ENCODE peak calls at places on chromosome 20, in nine cellular contexts. B is heart left ventricle, N is esophagus muscularis mucosa, Q is A549, P is sigmoid colon, I is uterus, C is spleen, F is IMR-90, W is adrenal gland. Y is an unnamed sample.
A peak's percentile ranks its signal among the peaks of the same experiment; 100 is the strongest.

GRCh38 chr20:21513181-21513663 is 642 bp downstream of the NKX2-2 start:
- DNase-seq in B (no peak), N (no peak), Q (no peak), P (no peak), I (no peak), C (no peak), F (no peak), W (no peak), Y (peak; percentile 7)

GRCh38 chr20:62298577-62299249 is 4.1 kb upstream of the ADRM1 start:
- DNase-seq in B (no peak), N (no peak), Q (no peak), P (peak; percentile 65), I (no peak), C (peak; percentile 70), F (no peak), W (no peak), Y (no peak)

GRCh38 chr20:51918561-51918960 is 116.2 kb upstream of the SALL4 start:
- DNase-seq in B (no peak), N (no peak), Q (no peak), P (no peak), I (no peak), C (no peak), F (no peak), W (no peak), Y (no peak)

GRCh38 chr20:15902493-15902892 is 670.8 kb downstream of the KIF16B start:
- DNase-seq in B (no peak), N (no peak), Q (peak; percentile 44), P (no peak), I (no peak), C (no peak), F (no peak), W (no peak), Y (no peak)

GRCh38 chr20:36145877-36146707 is 8.4 kb upstream of the EPB41L1 start:
- DNase-seq in B (peak; percentile 87), N (no peak), Q (no peak), P (no peak), I (no peak), C (no peak), F (peak; percentile 44), W (peak; percentile 78), Y (no peak)

GRCh38 chr20:56222945-56223344 is 25.6 kb upstream of the MC3R start:
- DNase-seq in B (no peak), N (no peak), Q (no peak), P (no peak), I (no peak), C (no peak), F (no peak), W (no peak), Y (no peak)

GRCh38 chr20:21534453-21534852 is 20.6 kb upstream of the NKX2-2 start:
- DNase-seq in B (no peak), N (no peak), Q (no peak), P (no peak), I (no peak), C (no peak), F (no peak), W (no peak), Y (no peak)

GRCh38 chr20:63682384-63683139 is 13.9 kb upstream of the TNFRSF6B start:
- DNase-seq in B (peak; percentile 88), N (no peak), Q (peak; percentile 94), P (peak; percentile 92), I (peak; percentile 76), C (peak; percentile 77), F (peak; percentile 98), W (peak; percentile 68), Y (no peak)

GRCh38 chr20:51360451-51361230 is 181.9 kb downstream of the NFATC2 start:
- DNase-seq in B (no peak), N (no peak), Q (peak; percentile 85), P (peak; percentile 37), I (no peak), C (peak; percentile 41), F (peak; percentile 100), W (no peak), Y (no peak)

GRCh38 chr20:37856932-37857660 is 45.8 kb upstream of the VSTM2L start:
- DNase-seq in B (no peak), N (no peak), Q (no peak), P (no peak), I (no peak), C (no peak), F (peak; percentile 89), W (no peak), Y (no peak)

GRCh38 chr20:38875170-38875993 is 50.8 kb upstream of the FAM83D start:
- DNase-seq in B (no peak), N (no peak), Q (no peak), P (no peak), I (no peak), C (peak; percentile 91), F (no peak), W (peak; percentile 18), Y (no peak)

GRCh38 chr20:53329781-53330180 is 263.9 kb downstream of the ZNF217 start:
- DNase-seq in B (no peak), N (no peak), Q (no peak), P (no peak), I (no peak), C (no peak), F (no peak), W (no peak), Y (no peak)

GRCh38 chr20:35523298-35523888 is 6.1 kb downstream of the C20orf173 start:
- DNase-seq in B (no peak), N (no peak), Q (peak; percentile 23), P (no peak), I (no peak), C (no peak), F (no peak), W (no peak), Y (peak; percentile 32)

GRCh38 chr20:2508631-2509467 is at the start of gene ZNF343:
- DNase-seq in B (peak; percentile 83), N (peak; percentile 94), Q (peak; percentile 86), P (peak; percentile 89), I (peak; percentile 78), C (peak; percentile 93), F (peak; percentile 77), W (peak; percentile 82), Y (peak; percentile 89)

GRCh38 chr20:64038579-64039292 is 2.8 kb downstream of the C20orf204 start:
- DNase-seq in B (peak; percentile 80), N (no peak), Q (peak; percentile 91), P (peak; percentile 80), I (peak; percentile 62), C (peak; percentile 97), F (peak; percentile 67), W (peak; percentile 67), Y (peak; percentile 82)

GRCh38 chr20:32018269-32019155 is 8.3 kb downstream of the CCM2L start:
- DNase-seq in B (peak; percentile 58), N (no peak), Q (peak; percentile 44), P (no peak), I (peak; percentile 35), C (peak; percentile 86), F (no peak), W (peak; percentile 52), Y (no peak)
- TF ChIP-seq POLR2A in B (peak; percentile 70), N (no peak), Q (peak; percentile 21), P (no peak), I (no peak), C (no peak), F (no peak), W (no peak), Y (no peak)

DNA sequence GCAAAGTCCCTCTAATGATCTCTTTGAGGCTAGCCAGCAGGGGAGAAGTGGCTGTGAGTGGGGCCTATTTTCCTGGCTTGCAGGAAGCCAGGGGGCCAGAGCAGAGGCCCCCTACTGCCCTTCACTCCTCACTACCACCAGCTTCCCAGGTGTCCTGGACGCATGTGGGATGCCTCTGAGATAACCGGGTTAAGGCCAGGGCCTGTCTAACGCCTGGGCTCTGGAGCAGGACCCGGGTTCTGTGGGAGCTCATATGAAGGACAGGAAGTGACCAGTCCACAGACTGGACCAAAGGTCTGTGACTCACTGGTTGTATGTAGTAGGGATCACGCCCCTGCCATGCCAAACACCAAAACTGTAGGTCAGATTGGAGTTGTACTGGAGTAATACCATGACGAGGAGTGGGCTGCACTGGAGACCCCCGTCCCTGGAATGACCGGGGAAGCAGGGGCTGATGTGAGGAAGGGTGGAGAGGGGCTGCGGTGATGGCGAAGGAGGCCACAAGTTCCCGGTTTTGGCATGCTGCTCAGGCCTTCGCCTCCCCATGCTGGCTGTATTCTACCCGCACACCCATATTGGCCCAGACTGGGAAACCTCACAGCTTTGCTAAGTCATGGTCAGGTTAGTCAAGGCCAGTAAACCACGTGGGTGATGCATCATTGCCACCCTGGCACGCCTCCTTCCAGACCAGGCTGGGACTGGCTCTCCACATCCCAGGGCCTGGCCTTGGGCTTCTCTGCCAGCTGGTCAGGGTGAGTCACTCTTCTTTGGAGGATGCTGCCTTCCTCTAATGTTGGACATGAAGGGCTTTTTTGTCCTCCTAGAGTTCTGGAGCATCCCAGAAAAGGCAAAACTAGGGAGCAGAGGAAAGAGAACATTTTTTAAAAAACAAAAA is 54.0 kb downstream of the PCNA start:
- DNase-seq in B (peak; percentile 66), N (no peak), Q (peak; percentile 98), P (peak; percentile 68), I (peak; percentile 15), C (peak; percentile 86), F (peak; percentile 97), W (peak; percentile 98), Y (peak; percentile 58)
- TF ChIP-seq POLR2A in B (no peak), N (no peak), Q (no peak), P (no peak), I (no peak), C (no peak), F (peak; percentile 32), W (peak; percentile 3), Y (peak; percentile 22)

DNA sequence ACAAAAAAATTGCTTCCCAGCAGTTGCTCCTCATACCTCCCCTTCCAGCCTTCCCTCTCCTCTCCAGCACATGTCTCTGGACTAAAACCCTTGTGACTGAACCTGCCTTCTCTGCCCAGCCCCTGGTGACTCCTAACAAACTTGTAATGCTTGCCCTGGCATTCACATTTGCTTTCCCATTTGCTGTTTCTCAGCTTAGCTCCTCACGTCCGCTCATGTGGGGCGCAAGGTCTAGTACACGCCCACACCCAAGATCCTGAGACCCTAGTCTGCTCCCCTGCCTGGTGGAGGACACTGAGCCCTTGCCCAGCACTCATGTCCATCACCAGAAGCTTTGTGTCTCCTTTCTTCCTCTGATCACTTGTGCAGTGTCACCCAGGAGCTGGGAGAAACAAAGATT is 18.3 kb upstream of the RBPJL start:
- DNase-seq in B (no peak), N (no peak), Q (no peak), P (no peak), I (no peak), C (no peak), F (no peak), W (no peak), Y (no peak)
- TF ChIP-seq POLR2A in B (no peak), N (no peak), Q (no peak), P (no peak), I (no peak), C (no peak), F (no peak), W (no peak), Y (no peak)

DNA sequence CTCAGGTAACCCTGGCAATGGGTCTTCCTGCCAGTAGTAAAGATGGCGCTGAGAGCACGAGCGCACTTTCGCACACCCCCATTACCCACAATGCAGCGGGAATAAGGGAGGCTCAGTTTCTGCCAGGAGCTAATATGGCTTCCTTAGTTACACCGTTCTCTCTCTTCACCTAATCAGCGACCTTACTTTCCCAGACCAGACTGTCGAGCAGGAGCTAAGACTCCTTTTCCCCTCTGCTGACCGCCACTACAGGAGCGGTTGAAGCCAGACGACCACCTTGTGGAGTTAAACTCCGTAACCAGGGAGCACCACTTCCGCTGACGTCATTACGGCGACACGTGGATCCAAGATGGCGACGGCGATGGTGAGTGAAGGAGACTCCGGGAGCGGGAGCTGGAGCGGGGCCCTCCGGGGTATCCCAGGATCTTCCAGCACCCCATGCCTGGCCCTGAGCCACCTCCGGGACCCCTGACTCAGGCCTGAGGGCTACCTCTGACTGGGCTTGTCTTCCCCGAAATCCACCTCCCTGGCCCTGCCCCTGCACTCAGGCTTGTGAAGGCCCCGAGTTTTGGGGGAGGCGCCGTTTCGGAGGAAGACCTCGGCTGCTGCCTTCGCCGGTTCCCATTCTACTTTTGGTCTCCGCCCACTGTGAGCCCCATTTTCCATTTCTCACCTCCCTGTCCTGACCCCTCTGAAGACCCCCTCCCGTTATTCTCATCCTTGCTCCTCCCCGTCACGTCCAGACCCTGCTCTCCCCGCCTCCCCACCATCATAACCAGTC is at the start of gene TM9SF4:
- DNase-seq in B (peak; percentile 89), N (peak; percentile 98), Q (peak; percentile 96), P (peak; percentile 95), I (peak; percentile 88), C (peak; percentile 95), F (peak; percentile 94), W (peak; percentile 93), Y (peak; percentile 95)
- TF ChIP-seq POLR2A in B (no peak), N (no peak), Q (peak; percentile 79), P (peak; percentile 56), I (no peak), C (no peak), F (peak; percentile 95), W (peak; percentile 51), Y (peak; percentile 88)